ENCODE peak calls at places on chromosomes 11 and 22, in nine cellular contexts. C, F, V, X, U, M, L, O and S are unnamed samples.

GRCh38 chr11:120109531-120109930 is 28.4 kb downstream of the TRIM29 start:
- DNase-seq in C (no peak), F (no peak), V (no peak), X (no peak), U (no peak), M (no peak), L (no peak), O (no peak), S (no peak)

GRCh38 chr22:30444632-30445437 is 19.3 kb downstream of the MTFP1 start:
- DNase-seq in C (peak; percentile 56), F (peak; percentile 48), V (no peak), X (peak; percentile 66), U (peak; percentile 72), M (no peak), L (no peak), O (peak; percentile 50), S (no peak)

GRCh38 chr11:13965337-13965736 is 2.8 kb downstream of the SPON1 start:
- DNase-seq in C (no peak), F (peak; percentile 80), V (no peak), X (peak; percentile 97), U (peak; percentile 84), M (no peak), L (no peak), O (no peak), S (no peak)

GRCh38 chr22:26597026-26597425 is 7.1 kb upstream of the TPST2 start:
- DNase-seq in C (no peak), F (no peak), V (no peak), X (no peak), U (no peak), M (no peak), L (no peak), O (no peak), S (no peak)

GRCh38 chr11:126619516-126619915 is 264.0 kb downstream of the ST3GAL4 start:
- DNase-seq in C (no peak), F (no peak), V (no peak), X (no peak), U (no peak), M (no peak), L (no peak), O (no peak), S (no peak)

GRCh38 chr11:61023086-61024035 is 51.9 kb downstream of the CD6 start:
- DNase-seq in C (no peak), F (peak; percentile 25), V (no peak), X (peak; percentile 27), U (peak; percentile 77), M (peak; percentile 74), L (no peak), O (peak; percentile 69), S (no peak)

GRCh38 chr22:38957046-38957770 is at the start of gene APOBEC3A:
- DNase-seq in C (no peak), F (peak; percentile 82), V (peak; percentile 66), X (peak; percentile 87), U (peak; percentile 82), M (no peak), L (peak; percentile 52), O (no peak), S (no peak)

GRCh38 chr11:45102810-45103621 is 43.4 kb upstream of the PRDM11 start:
- DNase-seq in C (peak; percentile 58), F (peak; percentile 51), V (peak; percentile 71), X (peak; percentile 73), U (peak; percentile 77), M (peak; percentile 62), L (peak; percentile 58), O (peak; percentile 76), S (no peak)

DNA sequence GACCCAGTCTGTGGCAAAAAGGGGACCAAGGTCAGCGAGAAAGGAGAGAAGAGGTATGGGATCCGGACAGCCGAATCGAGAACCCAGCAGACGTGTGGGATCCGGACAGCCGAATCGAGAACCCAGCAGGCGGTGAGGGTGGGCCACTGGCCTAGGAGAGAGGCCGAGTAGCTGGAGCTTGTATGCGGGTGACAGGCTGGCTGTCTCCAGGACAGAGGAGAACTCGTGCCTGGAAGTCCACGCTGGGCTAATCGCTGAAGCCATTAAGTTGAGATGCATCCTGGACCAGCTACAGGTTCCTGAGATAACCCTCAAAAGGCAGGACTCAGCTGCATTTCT is 6.0 kb downstream of the CERK start:
- DNase-seq in C (no peak), F (no peak), V (no peak), X (no peak), U (no peak), M (no peak), L (no peak), O (no peak), S (no peak)
- H3K27ac ChIP-seq in C (peak overlapping the region; percentile 75), F (peak overlapping the region; percentile 63), V (no peak overlapping the region), X (peak overlapping the region; percentile 80), U (peak overlapping the region; percentile 71), M (no peak overlapping the region), L (peak overlapping the region; percentile 82), O (peak overlapping the region; percentile 44), S (no peak overlapping the region)

GRCh38 chr22:24060375-24060788 is 49.3 kb downstream of the CABIN1 start:
- DNase-seq in C (no peak), F (no peak), V (peak; percentile 65), X (no peak), U (no peak), M (no peak), L (no peak), O (no peak), S (no peak)
- H3K27ac ChIP-seq in C (no peak overlapping the region), F (no peak overlapping the region), V (peak overlapping the region; percentile 10), X (peak overlapping the region; percentile 74), U (peak overlapping the region; percentile 37), M (no peak overlapping the region), L (peak overlapping the region; percentile 45), O (no peak overlapping the region), S (no peak overlapping the region)

GRCh38 chr22:36358533-36359171 is 29.1 kb downstream of the MYH9 start:
- DNase-seq in C (no peak), F (no peak), V (peak; percentile 79), X (no peak), U (no peak), M (no peak), L (peak; percentile 61), O (no peak), S (no peak)

GRCh38 chr22:36356708-36357694 is 30.8 kb downstream of the MYH9 start:
- DNase-seq in C (no peak), F (no peak), V (no peak), X (no peak), U (no peak), M (no peak), L (peak; percentile 54), O (no peak), S (no peak)

GRCh38 chr22:36360011-36360410 is 27.8 kb downstream of the MYH9 start:
- DNase-seq in C (no peak), F (no peak), V (no peak), X (no peak), U (no peak), M (no peak), L (no peak), O (no peak), S (no peak)

GRCh38 chr22:36360871-36361383 is 26.8 kb downstream of the MYH9 start:
- DNase-seq in C (no peak), F (no peak), V (no peak), X (peak; percentile 63), U (no peak), M (no peak), L (no peak), O (no peak), S (no peak)

DNA sequence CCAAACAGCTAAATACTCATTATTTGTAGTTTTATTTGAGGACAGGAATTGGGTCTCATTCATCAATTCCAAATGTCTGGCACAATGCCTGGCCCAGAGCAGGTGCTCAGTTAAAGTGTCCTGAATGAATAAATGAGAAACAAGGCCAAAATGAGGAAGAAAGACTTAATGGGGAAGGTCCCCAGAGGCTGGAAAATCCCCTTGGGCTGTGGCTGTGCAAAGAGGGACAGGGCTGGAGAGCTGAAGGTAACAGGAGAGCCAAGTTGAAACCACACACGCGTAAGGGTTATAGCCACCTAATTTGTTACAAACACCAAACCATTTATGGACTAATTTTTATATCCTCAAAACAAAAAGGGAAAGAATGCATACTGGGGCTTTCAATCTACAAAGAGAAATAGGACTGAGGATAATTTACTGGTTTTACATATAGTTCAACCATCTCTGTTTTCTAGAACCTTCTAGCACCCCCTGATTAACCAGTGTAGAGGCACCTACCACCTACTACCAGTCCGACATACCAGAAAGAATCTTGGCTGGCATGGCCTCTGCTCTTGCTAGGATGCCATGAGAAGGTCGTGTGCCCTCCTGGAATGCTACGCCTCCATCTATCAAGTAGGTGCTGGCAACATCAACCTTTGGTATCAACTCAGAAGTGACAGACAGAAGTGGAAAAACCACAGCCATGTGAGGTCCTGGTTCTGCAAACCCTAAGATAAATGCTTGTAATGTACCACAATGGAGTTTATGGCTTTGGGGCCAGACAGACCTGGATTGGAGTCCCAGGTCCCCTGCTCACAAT is 28.4 kb downstream of the MYH9 start:
- DNase-seq in C (no peak), F (no peak), V (no peak), X (no peak), U (no peak), M (no peak), L (peak; percentile 69), O (no peak), S (no peak)
- H3K27ac ChIP-seq in C (peak overlapping the region; percentile 59), F (peak overlapping the region; percentile 100), V (peak overlapping the region; percentile 74), X (peak overlapping the region; percentile 27), U (peak overlapping the region; percentile 99), M (peak overlapping the region; percentile 65), L (peak overlapping the region; percentile 91), O (peak overlapping the region; percentile 55), S (peak overlapping the region; percentile 99)

GRCh38 chr11:75719639-75720239 is 2.1 kb downstream of the MOGAT2 start:
- DNase-seq in C (no peak), F (peak; percentile 70), V (no peak), X (peak; percentile 92), U (peak; percentile 86), M (peak; percentile 21), L (no peak), O (no peak), S (no peak)

GRCh38 chr11:75716659-75717058 is 979 bp upstream of the MOGAT2 start:
- DNase-seq in C (no peak), F (no peak), V (no peak), X (no peak), U (no peak), M (no peak), L (no peak), O (no peak), S (no peak)

GRCh38 chr11:75719089-75719638 is 1.5 kb downstream of the MOGAT2 start:
- DNase-seq in C (no peak), F (peak; percentile 38), V (no peak), X (peak; percentile 57), U (no peak), M (peak; percentile 7), L (peak; percentile 41), O (no peak), S (no peak)

GRCh38 chr11:75718406-75719088 is 909 bp downstream of the MOGAT2 start:
- DNase-seq in C (no peak), F (no peak), V (no peak), X (no peak), U (no peak), M (peak; percentile 19), L (no peak), O (no peak), S (no peak)

DNA sequence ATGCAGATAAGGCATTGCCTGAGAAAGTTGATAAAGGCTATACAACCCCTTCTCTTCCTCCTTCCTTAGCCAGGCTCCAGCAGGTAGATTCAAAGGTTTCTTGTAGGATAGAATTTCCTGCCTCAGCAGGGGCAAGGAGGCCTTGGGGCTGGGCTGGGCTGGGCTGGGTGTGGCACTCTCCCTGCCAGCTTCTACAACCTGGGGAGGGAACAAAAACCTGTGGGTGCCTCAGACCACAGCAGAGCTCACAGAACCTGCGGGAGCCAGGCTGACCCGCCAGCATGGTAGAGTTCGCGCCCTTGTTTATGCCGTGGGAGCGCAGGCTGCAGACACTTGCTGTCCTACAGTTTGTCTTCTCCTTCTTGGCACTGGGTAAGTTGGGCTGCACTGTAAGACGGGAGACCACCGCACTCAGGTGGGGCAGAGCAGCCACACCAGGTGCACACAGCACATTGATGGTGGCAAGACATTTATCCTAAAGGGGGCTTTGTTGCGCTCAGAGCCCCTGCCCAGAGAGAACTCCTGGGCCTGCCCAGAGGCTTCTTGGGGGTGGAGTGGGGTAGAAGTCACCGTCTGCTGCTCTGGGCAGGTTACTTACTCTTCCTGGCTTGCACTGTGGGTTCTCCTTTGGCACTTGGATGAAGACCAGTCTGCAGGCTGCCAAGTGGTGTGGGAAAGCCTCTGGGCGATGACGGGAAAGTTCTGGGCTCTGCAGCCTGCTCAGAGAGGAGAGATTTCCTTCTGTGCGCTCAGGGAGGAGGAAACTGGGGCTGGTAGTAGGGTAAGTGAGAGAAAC is at the start of gene MOGAT2:
- DNase-seq in C (no peak), F (peak; percentile 84), V (no peak), X (peak; percentile 94), U (peak; percentile 81), M (peak; percentile 4), L (peak; percentile 65), O (no peak), S (no peak)
- H3K27ac ChIP-seq in C (no peak within 1 kb of the TSS), F (peak within 1 kb of the TSS; percentile 90), V (no peak within 1 kb of the TSS), X (peak within 1 kb of the TSS; percentile 90), U (peak within 1 kb of the TSS; percentile 93), M (no peak within 1 kb of the TSS), L (no peak within 1 kb of the TSS), O (no peak within 1 kb of the TSS), S (no peak within 1 kb of the TSS)